ENCODE peak calls at places on chromosomes 12 and 14, in eight cellular contexts. R is body of pancreas; B is Peyer's patch; A is right lobe of liver; Q is spleen; Z is astrocyte; K is SK-N-SH; O is CD8-positive, alpha-beta T cell. W is an unnamed sample. For H3K36me3, the result is how much of the 10 kb centered on the place peaks cover.

GRCh38 chr12:64824500-64825142 is at the start of gene TBC1D30:
- DNase-seq in R (peak), B (no peak), A (no peak), Q (no peak), Z (peak), K (peak), O (peak), W (no peak)

GRCh38 chr12:110314308-110314707 is 33.3 kb downstream of the ATP2A2 start:
- DNase-seq in R (no peak), B (no peak), A (no peak), Q (no peak), Z (peak), K (no peak), O (no peak), W (no peak)

GRCh38 chr12:19829100-19829853 is 390.0 kb downstream of the AEBP2 start:
- DNase-seq in R (no peak), B (no peak), A (no peak), Q (no peak), Z (no peak), K (no peak), O (no peak), W (no peak)

GRCh38 chr12:57896139-57896436 is 45.3 kb upstream of the ATP23 start:
- DNase-seq in R (no peak), B (no peak), A (no peak), Q (no peak), Z (no peak), K (no peak), O (peak), W (no peak)

GRCh38 chr12:130016194-130016593 is 112.4 kb upstream of the TMEM132D start:
- DNase-seq in R (no peak), B (no peak), A (no peak), Q (no peak), Z (no peak), K (no peak), O (no peak), W (no peak)

GRCh38 chr12:55685671-55686070 is 22.0 kb downstream of the ITGA7 start:
- DNase-seq in R (no peak), B (no peak), A (no peak), Q (no peak), Z (no peak), K (no peak), O (no peak), W (no peak)

GRCh38 chr12:3261782-3262359 is 184.7 kb downstream of the TSPAN9 start:
- DNase-seq in R (no peak), B (no peak), A (peak), Q (no peak), Z (no peak), K (no peak), O (no peak), W (no peak)

GRCh38 chr14:71532349-71532748 is 399.9 kb upstream of the RGS6 start:
- DNase-seq in R (no peak), B (no peak), A (no peak), Q (no peak), Z (peak), K (no peak), O (no peak), W (no peak)

GRCh38 chr12:123744836-123745235 is 17.3 kb upstream of the DNAH10 start:
- DNase-seq in R (no peak), B (no peak), A (no peak), Q (no peak), Z (no peak), K (peak), O (no peak), W (no peak)

GRCh38 chr14:23118506-23119361 is at the start of gene CEBPE:
- DNase-seq in R (no peak), B (no peak), A (no peak), Q (peak), Z (no peak), K (no peak), O (no peak), W (no peak)

GRCh38 chr14:23117371-23118020 is 1.6 kb downstream of the CEBPE start:
- DNase-seq in R (no peak), B (peak), A (no peak), Q (peak), Z (no peak), K (no peak), O (no peak), W (no peak)

GRCh38 chr14:23121401-23121800 is 2.3 kb upstream of the CEBPE start:
- DNase-seq in R (peak), B (peak), A (no peak), Q (peak), Z (peak), K (no peak), O (no peak), W (no peak)

GRCh38 chr14:23120405-23121251 is 1.6 kb upstream of the CEBPE start:
- DNase-seq in R (peak), B (peak), A (peak), Q (peak), Z (peak), K (peak), O (peak), W (no peak)

GRCh38 chr14:23119362-23120327 is 590 bp upstream of the CEBPE start:
- DNase-seq in R (no peak), B (peak), A (no peak), Q (peak), Z (no peak), K (no peak), O (peak), W (no peak)
- H3K4me3 ChIP-seq in R (no peak), B (no peak), A (no peak), Q (no peak), Z (no peak), K (no peak), O (peak), W (no peak)

DNA sequence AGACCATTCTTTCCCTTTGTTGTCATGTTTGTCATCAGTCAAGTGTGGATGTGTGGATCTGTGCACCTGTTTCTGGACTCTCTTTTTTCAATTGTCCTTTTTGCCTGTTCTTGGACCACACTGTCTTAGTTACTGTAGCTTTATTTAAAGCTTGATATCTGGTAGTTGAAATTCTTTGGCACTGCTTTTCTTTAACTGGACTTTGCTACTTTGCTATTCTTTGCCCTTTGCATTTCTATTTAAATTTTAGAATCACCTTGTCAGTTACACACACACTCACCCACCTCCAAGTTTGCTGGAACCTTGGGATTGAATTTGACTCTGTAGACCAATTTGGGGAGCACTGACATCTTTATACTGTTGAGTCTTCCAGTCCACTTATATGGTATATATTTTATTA is 61.5 kb downstream of the VRK1 start:
- DNase-seq in R (no peak), B (no peak), A (no peak), Q (no peak), Z (no peak), K (no peak), O (no peak), W (no peak)
- H3K36me3 ChIP-seq in R (under half), B (under half), A (under half), Q (under half), Z (under half), K (under half), O (under half), W (half or more)

GRCh38 chr12:54357802-54358619 is 6.3 kb downstream of the GPR84 start:
- DNase-seq in R (no peak), B (no peak), A (no peak), Q (no peak), Z (no peak), K (no peak), O (peak), W (no peak)

GRCh38 chr12:54356228-54356627 is 8.1 kb downstream of the GPR84 start:
- DNase-seq in R (no peak), B (no peak), A (no peak), Q (no peak), Z (no peak), K (no peak), O (no peak), W (no peak)

GRCh38 chr12:54358620-54358944 is 5.7 kb downstream of the GPR84 start:
- DNase-seq in R (no peak), B (no peak), A (no peak), Q (no peak), Z (no peak), K (no peak), O (no peak), W (no peak)

GRCh38 chr12:54355104-54355815 is 9.0 kb downstream of the GPR84 start:
- DNase-seq in R (no peak), B (no peak), A (no peak), Q (no peak), Z (no peak), K (no peak), O (no peak), W (no peak)

GRCh38 chr12:54356951-54357356 is 7.3 kb downstream of the GPR84 start:
- DNase-seq in R (no peak), B (no peak), A (no peak), Q (no peak), Z (no peak), K (no peak), O (no peak), W (no peak)
- H3K4me3 ChIP-seq in R (no peak), B (no peak), A (no peak), Q (no peak), Z (no peak), K (no peak), O (no peak), W (no peak)

GRCh38 chr14:74526854-74527585 is 33.5 kb downstream of the ISCA2 start:
- DNase-seq in R (no peak), B (no peak), A (no peak), Q (no peak), Z (no peak), K (no peak), O (no peak), W (no peak)

GRCh38 chr14:74531011-74531410 is 37.4 kb downstream of the ISCA2 start:
- DNase-seq in R (no peak), B (no peak), A (no peak), Q (no peak), Z (no peak), K (no peak), O (no peak), W (no peak)

GRCh38 chr14:74528886-74529285 is 35.3 kb downstream of the ISCA2 start:
- DNase-seq in R (no peak), B (no peak), A (no peak), Q (no peak), Z (no peak), K (no peak), O (no peak), W (no peak)

GRCh38 chr14:74527736-74528280 is 34.2 kb downstream of the ISCA2 start:
- DNase-seq in R (no peak), B (no peak), A (no peak), Q (no peak), Z (no peak), K (no peak), O (no peak), W (no peak)

GRCh38 chr14:74528406-74528805 is 34.8 kb downstream of the ISCA2 start:
- DNase-seq in R (no peak), B (no peak), A (no peak), Q (no peak), Z (no peak), K (no peak), O (no peak), W (no peak)
- H3K36me3 ChIP-seq in R (under half), B (under half), A (under half), Q (under half), Z (under half), K (under half), O (under half), W (half or more)

DNA sequence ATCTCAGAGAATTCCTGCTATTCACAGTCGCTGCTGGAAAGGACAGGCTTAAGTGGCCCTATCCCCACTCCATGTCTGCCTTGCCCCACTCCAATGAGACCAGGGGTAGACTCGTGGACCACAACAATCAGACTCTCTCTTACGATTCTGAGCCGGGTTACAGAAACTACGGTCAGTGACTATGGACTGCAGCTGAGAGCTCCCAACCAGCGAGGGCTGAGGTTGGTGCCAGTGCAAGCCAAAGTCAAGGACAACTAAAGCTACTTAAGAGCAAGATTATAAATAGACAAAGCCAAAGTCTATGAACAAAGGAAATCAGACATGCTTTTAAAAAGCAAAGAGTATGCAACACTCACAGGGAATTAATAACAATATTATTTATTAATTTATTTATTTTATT is 18.3 kb upstream of the AMIGO2 start:
- DNase-seq in R (peak), B (no peak), A (no peak), Q (no peak), Z (no peak), K (no peak), O (no peak), W (no peak)
- H3K4me3 ChIP-seq in R (no peak), B (no peak), A (no peak), Q (no peak), Z (no peak), K (no peak), O (no peak), W (no peak)

GRCh38 chr12:45426294-45426693 is 210.4 kb downstream of the ANO6 start:
- DNase-seq in R (no peak), B (no peak), A (no peak), Q (no peak), Z (no peak), K (no peak), O (no peak), W (no peak)

GRCh38 chr12:45431153-45431552 is 215.3 kb downstream of the ANO6 start:
- DNase-seq in R (no peak), B (no peak), A (no peak), Q (no peak), Z (no peak), K (no peak), O (no peak), W (no peak)

GRCh38 chr12:45423931-45424330 is 208.0 kb downstream of the ANO6 start:
- DNase-seq in R (no peak), B (no peak), A (no peak), Q (no peak), Z (no peak), K (no peak), O (no peak), W (no peak)

GRCh38 chr12:45425426-45425825 is 209.5 kb downstream of the ANO6 start:
- DNase-seq in R (no peak), B (no peak), A (no peak), Q (no peak), Z (peak), K (no peak), O (no peak), W (no peak)

DNA sequence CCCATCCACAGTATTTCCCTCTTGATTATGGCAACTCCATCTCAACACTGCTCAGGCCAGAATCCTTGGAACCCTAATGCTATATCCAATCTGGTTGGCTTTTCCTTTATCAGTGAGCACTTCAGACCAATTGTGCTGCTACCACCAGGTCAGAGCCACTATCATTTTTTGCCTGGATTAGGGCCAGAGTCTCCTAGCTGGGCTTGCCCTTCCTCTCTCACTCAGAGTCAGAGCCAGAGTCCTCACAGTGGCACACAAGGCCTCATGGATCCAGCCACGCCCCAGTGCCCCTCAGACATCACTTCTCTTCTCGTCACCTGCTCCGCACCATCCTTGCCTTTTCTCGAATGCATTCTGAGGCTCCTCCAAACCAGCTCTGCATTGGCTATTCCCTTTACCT is 211.1 kb downstream of the ANO6 start:
- DNase-seq in R (no peak), B (no peak), A (no peak), Q (no peak), Z (no peak), K (no peak), O (no peak), W (no peak)
- H3K36me3 ChIP-seq in R (under half), B (half or more), A (under half), Q (under half), Z (under half), K (half or more), O (under half), W (half or more)